ENCODE peak calls at places on chromosomes 6 and 20, in seven cellular contexts. W is mesothelial cell of epicardium, F is ELF-1, Q is AG08396, V is Daoy, E is HEK293T, T is skeletal muscle cell. O is an unnamed sample.

GRCh38 chr6:106422551-106422950 is 62.0 kb downstream of the CRYBG1 start:
- DNase-seq in T (no peak), E (no peak), W (no peak), F (no peak), V (no peak), Q (no peak), O (no peak)

GRCh38 chr6:14876778-14877613 is 368.9 kb upstream of the JARID2 start:
- DNase-seq in V (peak), W (no peak), T (peak), Q (peak), F (no peak), E (no peak), O (no peak)

GRCh38 chr20:3749689-3750639 is 17.5 kb downstream of the HSPA12B start:
- DNase-seq in W (peak), T (no peak), Q (peak), F (peak), E (peak), V (no peak), O (peak)

GRCh38 chr6:24932832-24933231 is 2.9 kb downstream of the RIPOR2 start:
- DNase-seq in W (no peak), T (no peak), Q (no peak), V (no peak), F (no peak), E (no peak), O (no peak)

GRCh38 chr6:29589423-29590048 is 4.6 kb downstream of the OR2H2 start:
- DNase-seq in W (peak), Q (peak), E (peak), T (no peak), F (peak), V (peak), O (peak)

GRCh38 chr6:117142995-117143394 is 122.4 kb upstream of the VGLL2 start:
- DNase-seq in Q (no peak), E (no peak), V (no peak), T (no peak), F (no peak), W (no peak), O (no peak)

GRCh38 chr20:35088231-35088794 is 4.3 kb downstream of the TRPC4AP start:
- DNase-seq in E (no peak), W (no peak), V (no peak), F (no peak), T (no peak), Q (no peak), O (no peak)

GRCh38 chr6:136067731-136068341 is 182.3 kb downstream of the MTFR2 start:
- DNase-seq in Q (no peak), V (peak), F (peak), E (no peak), T (no peak), W (no peak), O (no peak)

GRCh38 chr6:41846666-41847237 is 48.4 kb downstream of the USP49 start:
- DNase-seq in F (peak), T (peak), E (peak), V (peak), Q (peak), W (peak), O (peak)

GRCh38 chr20:24732599-24732998 is 216.5 kb upstream of the CST7 start:
- DNase-seq in Q (no peak), V (no peak), W (no peak), E (no peak), T (no peak), F (no peak), O (no peak)

GRCh38 chr20:56788041-56788670 is 159.1 kb downstream of the TFAP2C start:
- DNase-seq in V (peak), F (peak), E (no peak), W (no peak), T (peak), Q (peak), O (no peak)

GRCh38 chr6:158560787-158561246 is 926 bp downstream of the TMEM181 start:
- DNase-seq in F (peak), V (peak), W (peak), E (no peak), T (no peak), Q (peak), O (no peak)

GRCh38 chr6:107666084-107666981 is 157.8 kb downstream of the SCML4 start:
- DNase-seq in Q (no peak), E (peak), F (peak), V (peak), W (no peak), T (no peak), O (no peak)

GRCh38 chr6:118704911-118705310 is 53.5 kb upstream of the CEP85L start:
- DNase-seq in T (no peak), W (no peak), F (no peak), Q (no peak), V (no peak), E (no peak), O (no peak)

GRCh38 chr6:170076466-170077165 is 214.3 kb downstream of the DLL1 start:
- DNase-seq in E (no peak), V (no peak), F (no peak), T (no peak), W (peak), Q (no peak), O (no peak)

GRCh38 chr6:168171673-168172352 is 92.8 kb upstream of the FRMD1 start:
- DNase-seq in F (peak), W (no peak), T (no peak), Q (no peak), E (no peak), V (no peak), O (no peak)

O was measured in T-helper 2 cell.